ENCODE peak calls at places on chromosomes 1 and 21, in six cellular contexts. V is cardiac fibroblast, C is body of pancreas, M is WTC11, L is cardiac muscle cell, K is chondrocyte. Z is an unnamed sample.

GRCh38 chr1:153510984-153511410 is 24.8 kb downstream of the S100A6 start:
- DNase-seq in V (peak), C (peak), M (peak), L (peak), K (no peak), Z (peak)

GRCh38 chr1:203475012-203475981 is at the start of gene PRELP:
- DNase-seq in V (no peak), C (peak), M (peak), L (peak), K (no peak), Z (peak)

GRCh38 chr1:197951089-197951488 is 33.9 kb downstream of the LHX9 start:
- DNase-seq in V (no peak), C (no peak), M (no peak), L (no peak), K (no peak), Z (no peak)

GRCh38 chr21:45981641-45982255 is at the start of gene COL6A1:
- DNase-seq in V (peak), C (peak), M (peak), L (peak), K (no peak), Z (peak)

GRCh38 chr1:170619167-170620030 is 44.5 kb upstream of the PRRX1 start:
- DNase-seq in V (peak), C (peak), M (no peak), L (no peak), K (no peak), Z (no peak)

GRCh38 chr1:36492491-36492890 is 9.8 kb upstream of the CSF3R start:
- DNase-seq in V (no peak), C (no peak), M (no peak), L (no peak), K (no peak), Z (no peak)

GRCh38 chr1:82388679-82389078 is 587.9 kb downstream of the ADGRL2 start:
- DNase-seq in V (peak), C (peak), M (no peak), L (peak), K (no peak), Z (no peak)

GRCh38 chr1:71621785-71622184 is 541.0 kb upstream of the ZRANB2 start:
- DNase-seq in V (peak), C (no peak), M (no peak), L (no peak), K (no peak), Z (no peak)

DNA sequence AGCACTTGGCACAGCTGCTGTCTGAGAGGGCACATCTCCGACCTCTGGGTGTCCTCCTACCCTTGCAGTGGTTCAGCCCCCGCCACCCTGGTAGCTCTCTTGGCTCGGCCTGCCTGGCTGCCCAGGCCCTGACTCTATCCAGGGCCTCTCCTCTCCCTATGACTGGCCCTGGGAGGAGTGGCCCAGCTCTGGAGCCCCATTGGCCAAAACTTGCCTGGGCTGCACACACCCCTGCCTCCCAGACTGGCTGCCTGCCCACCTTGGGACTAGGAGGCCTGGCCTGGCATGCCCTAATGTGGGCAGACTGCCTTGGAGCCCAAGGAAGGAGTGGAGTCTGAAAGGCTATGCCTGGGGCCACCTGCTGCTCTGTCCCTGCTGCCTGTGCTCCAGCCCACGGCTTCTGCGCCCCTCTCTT is 33.6 kb downstream of the ACOT11 start:
- DNase-seq in V (peak), C (peak), M (no peak), L (peak), K (no peak), Z (peak)
- TF ChIP-seq CTCF in V (no peak), C (no peak), M (no peak), L (no peak), K (no peak), Z (no peak)

DNA sequence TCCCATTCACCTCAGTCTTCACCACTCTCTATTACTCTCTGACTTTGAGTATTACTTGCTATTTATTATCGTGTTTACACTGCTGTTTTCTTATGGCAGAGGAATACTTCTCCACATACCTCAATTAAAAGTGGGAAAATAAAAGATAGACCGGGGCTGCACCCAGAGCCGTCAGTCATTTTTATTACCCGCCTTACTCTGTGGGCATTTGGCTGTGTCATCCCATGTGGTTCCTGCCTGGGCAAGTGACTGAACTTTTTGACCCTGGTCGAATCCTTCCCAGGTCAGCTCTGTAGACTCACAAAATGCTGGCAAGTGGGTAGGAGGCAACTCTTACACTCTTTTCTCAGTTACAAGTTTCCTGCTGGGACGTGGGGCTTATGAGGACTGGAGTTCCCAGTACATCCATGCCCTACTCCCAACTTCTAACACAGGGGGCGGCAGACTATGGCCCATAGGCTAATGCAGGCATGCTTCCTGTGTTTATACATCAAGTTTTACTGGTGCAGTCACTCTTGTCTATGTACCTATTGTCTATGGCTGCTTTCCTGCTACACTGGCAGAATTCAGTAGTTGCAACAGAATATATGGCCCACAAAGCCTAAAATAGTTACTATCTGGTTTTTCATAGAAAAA is 69.5 kb upstream of the KCND3 start:
- DNase-seq in V (no peak), C (no peak), M (peak), L (peak), K (no peak), Z (no peak)
- TF ChIP-seq CTCF in V (no peak), C (no peak), M (peak), L (no peak), K (no peak), Z (no peak)

GRCh38 chr1:1597275-1597930 is 2.5 kb downstream of the FNDC10 start:
- DNase-seq in V (peak), C (peak), M (peak), L (peak), K (no peak), Z (no peak)
- TF ChIP-seq CTCF in V (peak), C (no peak), M (no peak), L (peak), K (peak), Z (peak)

GRCh38 chr1:11571906-11572616 is 82.2 kb downstream of the FBXO2 start:
- DNase-seq in V (no peak), C (no peak), M (peak), L (peak), K (no peak), Z (no peak)
- TF ChIP-seq CTCF in V (peak), C (no peak), M (peak), L (no peak), K (peak), Z (no peak)

GRCh38 chr21:27213328-27213727 is 246.4 kb upstream of the ADAMTS5 start:
- DNase-seq in V (peak), C (no peak), M (no peak), L (peak), K (no peak), Z (no peak)
- TF ChIP-seq CTCF in V (peak), C (no peak), M (no peak), L (peak), K (peak), Z (no peak)

GRCh38 chr1:18884419-18884717 is 18.0 kb downstream of the ALDH4A1 start:
- DNase-seq in V (no peak), C (no peak), M (no peak), L (no peak), K (no peak), Z (no peak)
- TF ChIP-seq CTCF in V (no peak), C (no peak), M (no peak), L (no peak), K (peak), Z (no peak)

GRCh38 chr1:47703981-47704596 is 266.2 kb downstream of the FOXD2 start:
- DNase-seq in V (peak), C (no peak), M (no peak), L (no peak), K (no peak), Z (no peak)
- TF ChIP-seq CTCF in V (no peak), C (no peak), M (no peak), L (peak), K (peak), Z (no peak)

Z was measured in transverse colon.